ENCODE peak calls at places on chromosomes 4 and X, in nine cellular contexts. Q, Y, Z, W, S, G, V, O and M are unnamed samples.

GRCh38 chr4:478373-478772 is 20.6 kb downstream of the ZNF721 start:
- DNase-seq in Q (no peak), Y (no peak), Z (no peak), W (peak), S (no peak), G (peak), V (no peak), O (no peak), M (peak)

GRCh38 chrX:31845003-31845402 is 773.2 kb upstream of the FTHL17 start:
- DNase-seq in Q (no peak), Y (no peak), Z (no peak), W (peak), S (no peak), G (peak), V (no peak), O (no peak), M (no peak)

GRCh38 chrX:149286940-149287349 is 218.2 kb downstream of the IDS start:
- DNase-seq in Q (peak), Y (peak), Z (no peak), W (peak), S (peak), G (peak), V (peak), O (no peak), M (peak)

GRCh38 chrX:64842492-64842891 is 133.8 kb downstream of the ZC4H2 start:
- DNase-seq in Q (no peak), Y (no peak), Z (no peak), W (no peak), S (no peak), G (no peak), V (no peak), O (no peak), M (no peak)

GRCh38 chr4:72302981-72303704 is 265.9 kb downstream of the ADAMTS3 start:
- DNase-seq in Q (peak), Y (no peak), Z (no peak), W (peak), S (peak), G (peak), V (no peak), O (no peak), M (peak)

GRCh38 chr4:183757105-183757504 is 98.0 kb downstream of the TRAPPC11 start:
- DNase-seq in Q (no peak), Y (no peak), Z (no peak), W (peak), S (no peak), G (no peak), V (no peak), O (no peak), M (no peak)

GRCh38 chrX:72545990-72546389 is 26.7 kb downstream of the HDAC8 start:
- DNase-seq in Q (no peak), Y (no peak), Z (no peak), W (peak), S (no peak), G (peak), V (no peak), O (no peak), M (no peak)

GRCh38 chr4:10028910-10029309 is 7.6 kb upstream of the SLC2A9 start:
- DNase-seq in Q (no peak), Y (no peak), Z (no peak), W (no peak), S (no peak), G (no peak), V (no peak), O (no peak), M (no peak)

GRCh38 chrX:16114640-16115039 is 8.7 kb upstream of the GRPR start:
- DNase-seq in Q (no peak), Y (no peak), Z (no peak), W (peak), S (no peak), G (peak), V (no peak), O (no peak), M (peak)

GRCh38 chr4:155828628-155829027 is 37.4 kb downstream of the ASIC5 start:
- DNase-seq in Q (no peak), Y (no peak), Z (no peak), W (no peak), S (no peak), G (peak), V (no peak), O (no peak), M (no peak)

GRCh38 chr4:1512738-1513660 is 106.8 kb upstream of the NKX1-1 start:
- DNase-seq in Q (peak), Y (peak), Z (no peak), W (peak), S (no peak), G (peak), V (no peak), O (peak), M (peak)

GRCh38 chr4:139017861-139018260 is 2.3 kb downstream of the NOCT start:
- DNase-seq in Q (no peak), Y (no peak), Z (no peak), W (peak), S (no peak), G (peak), V (peak), O (no peak), M (peak)